ENCODE peak calls at places on chromosomes 5 and 9, in eight cellular contexts. P is AG04450; D is CD8-positive, alpha-beta T cell; U is stomach; T is BJ; X is DND-41; L is HCT116; I is colonic mucosa. E is an unnamed sample.
A peak's percentile ranks its signal among the peaks of the same experiment; 100 is the strongest.

GRCh38 chr5:135704616-135705015 is 125.8 kb upstream of the CXCL14 start:
- DNase-seq in P (no peak), D (no peak), U (no peak), T (no peak), X (no peak), L (no peak), I (no peak), E (no peak)

GRCh38 chr9:136617746-136618577 is 44.8 kb upstream of the EGFL7 start:
- DNase-seq in P (no peak), D (no peak), U (no peak), T (no peak), X (no peak), L (no peak), I (peak; percentile 74), E (no peak)

GRCh38 chr5:135533794-135534193 is 2.0 kb downstream of the NEUROG1 start:
- DNase-seq in P (no peak), D (no peak), U (no peak), T (no peak), X (no peak), L (no peak), I (no peak), E (no peak)

GRCh38 chr5:150517272-150518152 is 9.6 kb downstream of the NDST1 start:
- DNase-seq in P (peak; percentile 85), D (no peak), U (peak; percentile 86), T (peak; percentile 92), X (no peak), L (peak; percentile 18), I (peak; percentile 96), E (peak; percentile 38)

GRCh38 chr9:112540800-112541199 is 54.2 kb downstream of the KIAA1958 start:
- DNase-seq in P (no peak), D (no peak), U (no peak), T (no peak), X (no peak), L (no peak), I (no peak), E (no peak)

GRCh38 chr9:37626708-37627293 is 24.0 kb upstream of the FRMPD1 start:
- DNase-seq in P (no peak), D (no peak), U (no peak), T (no peak), X (peak; percentile 29), L (no peak), I (no peak), E (peak; percentile 20)

GRCh38 chr9:950139-950538 is 26.3 kb upstream of the DMRT3 start:
- DNase-seq in P (no peak), D (no peak), U (no peak), T (no peak), X (no peak), L (no peak), I (no peak), E (no peak)

GRCh38 chr9:113570749-113571711 is 107.5 kb downstream of the RGS3 start:
- DNase-seq in P (no peak), D (no peak), U (no peak), T (no peak), X (no peak), L (no peak), I (no peak), E (no peak)

GRCh38 chr9:134614256-134614655 is 27.3 kb upstream of the COL5A1 start:
- DNase-seq in P (no peak), D (no peak), U (no peak), T (no peak), X (no peak), L (no peak), I (no peak), E (no peak)

GRCh38 chr9:69139596-69139995 is 34.5 kb upstream of the TJP2 start:
- DNase-seq in P (no peak), D (no peak), U (no peak), T (no peak), X (no peak), L (no peak), I (no peak), E (no peak)

DNA sequence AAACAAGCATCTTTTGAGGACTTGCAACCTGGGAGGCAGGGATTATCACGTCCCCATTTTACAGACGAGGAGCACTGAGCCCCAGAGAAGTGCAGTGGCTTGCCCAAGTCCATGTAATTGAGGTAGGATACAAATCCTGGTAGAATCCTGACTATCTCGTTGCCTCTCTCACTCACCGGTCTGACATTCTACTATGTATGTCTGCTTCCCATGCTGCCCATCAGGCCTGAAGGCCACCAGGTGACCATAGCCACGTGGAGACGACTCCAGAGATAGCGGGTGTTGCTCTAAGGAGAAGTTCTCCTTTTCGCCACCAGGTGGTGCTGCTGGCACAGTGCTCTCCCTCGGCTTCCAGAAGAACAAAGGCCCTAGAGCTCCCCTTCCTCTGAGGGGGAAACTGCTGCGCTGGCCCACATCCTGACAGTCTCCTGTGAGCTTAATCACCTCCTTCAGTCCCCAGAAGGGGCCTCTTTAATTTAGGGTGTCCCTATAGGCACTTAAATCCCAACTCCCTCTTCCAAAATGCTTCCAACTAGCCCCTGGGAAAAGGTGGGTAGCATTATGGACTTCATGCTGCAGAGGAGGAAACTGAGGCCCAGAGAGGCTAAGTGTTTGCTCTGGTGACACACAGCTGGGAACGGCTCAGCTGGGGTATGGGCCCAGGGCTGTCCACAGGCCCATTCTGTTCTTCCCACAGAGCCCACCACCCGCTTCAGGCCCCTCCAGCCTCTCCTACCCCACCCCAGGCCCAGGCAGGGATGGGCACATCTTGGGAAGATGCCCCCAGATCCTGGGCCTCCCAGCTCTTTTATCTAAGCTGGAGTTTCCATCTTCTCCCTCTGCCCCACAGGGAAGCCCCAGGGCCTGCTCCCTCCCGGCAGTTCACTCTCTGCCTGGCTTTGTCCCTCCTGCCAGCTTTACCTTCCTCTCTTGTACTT is 6.4 kb downstream of the SLC34A1 start:
- DNase-seq in P (no peak), D (peak; percentile 77), U (peak; percentile 89), T (no peak), X (peak; percentile 89), L (peak; percentile 81), I (peak; percentile 90), E (peak; percentile 89)
- H3K27me3 ChIP-seq in P (peaks cover 20% of the 10 kb centered on the region), D (no peaks in the 10 kb centered on the region), U (peaks cover 3% of the 10 kb centered on the region), T (peaks cover 11% of the 10 kb centered on the region), X (peaks cover 17% of the 10 kb centered on the region), L (no peaks in the 10 kb centered on the region), I (no peaks in the 10 kb centered on the region), E (no peaks in the 10 kb centered on the region)

GRCh38 chr5:43008369-43009158 is 31.6 kb downstream of the ANXA2R start:
- DNase-seq in P (peak; percentile 79), D (peak; percentile 90), U (peak; percentile 75), T (no peak), X (peak; percentile 93), L (peak; percentile 80), I (peak; percentile 95), E (peak; percentile 94)
- H3K27me3 ChIP-seq in P (no peaks in the 10 kb centered on the region), D (no peaks in the 10 kb centered on the region), U (peaks cover 43% of the 10 kb centered on the region), T (no peaks in the 10 kb centered on the region), X (no peaks in the 10 kb centered on the region), L (no peaks in the 10 kb centered on the region), I (no peaks in the 10 kb centered on the region), E (no peaks in the 10 kb centered on the region)

GRCh38 chr5:173243808-173244305 is 8.9 kb upstream of the NKX2-5 start:
- DNase-seq in P (no peak), D (no peak), U (no peak), T (no peak), X (no peak), L (no peak), I (no peak), E (no peak)
- H3K27me3 ChIP-seq in P (peaks cover 90% of the 10 kb centered on the region), D (peaks cover 33% of the 10 kb centered on the region), U (peaks cover 85% of the 10 kb centered on the region), T (peaks cover 61% of the 10 kb centered on the region), X (peaks cover 23% of the 10 kb centered on the region), L (no peaks in the 10 kb centered on the region), I (peaks cover 88% of the 10 kb centered on the region), E (no peaks in the 10 kb centered on the region)

DNA sequence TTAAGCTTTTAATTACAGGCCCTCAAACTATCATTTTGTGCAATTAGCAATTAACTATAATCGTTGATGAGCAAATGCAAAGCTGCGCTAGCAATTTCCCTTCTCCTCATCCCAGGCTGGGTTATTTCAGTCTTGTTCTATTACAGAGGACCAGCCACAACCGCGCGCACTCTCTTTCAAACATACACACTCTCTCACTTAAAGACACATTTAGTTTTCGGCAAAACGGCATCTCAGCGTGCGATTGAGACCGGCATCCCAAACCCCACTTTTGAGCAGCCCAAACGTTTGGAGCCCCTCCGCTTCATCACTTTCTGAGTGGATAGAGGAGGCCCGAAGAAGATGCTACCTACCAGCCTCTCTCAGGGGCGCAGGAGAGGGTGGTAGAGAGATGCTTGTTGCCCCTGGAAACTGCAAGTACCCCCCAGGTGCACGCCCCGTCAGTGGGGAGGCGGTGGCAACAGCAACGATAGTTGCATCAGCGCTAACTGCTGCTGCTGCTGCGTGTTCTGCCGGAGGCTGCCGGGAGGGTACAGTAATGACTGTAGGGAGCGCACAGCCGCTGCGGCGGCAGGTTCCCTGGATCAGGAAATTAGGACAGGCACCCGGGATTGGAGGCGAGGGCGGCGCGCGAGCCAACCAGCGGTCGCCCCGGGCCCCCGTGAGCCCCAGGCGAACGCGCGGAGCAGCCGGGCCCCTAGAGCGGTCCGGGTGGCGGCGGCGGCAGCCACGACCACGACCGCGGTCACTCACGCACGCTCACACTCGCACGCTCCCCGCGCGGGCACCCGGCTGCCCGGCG is 510 bp upstream of the VLDLR start:
- DNase-seq in P (peak; percentile 53), D (no peak), U (peak; percentile 87), T (peak; percentile 46), X (peak; percentile 88), L (no peak), I (peak; percentile 75), E (peak; percentile 86)
- H3K27me3 ChIP-seq in P (no peaks in the 10 kb centered on the region), D (peaks cover 10% of the 10 kb centered on the region), U (peaks cover 11% of the 10 kb centered on the region), T (peaks cover 2% of the 10 kb centered on the region), X (no peaks in the 10 kb centered on the region), L (peaks cover 5% of the 10 kb centered on the region), I (peaks cover 4% of the 10 kb centered on the region), E (no peaks in the 10 kb centered on the region)